ENCODE peak calls at places on chromosome 1, in four cellular contexts. M is stomach, S is transverse colon, U is breast epithelium. A is an unnamed sample.
A peak's percentile ranks its signal among the peaks of the same experiment; 100 is the strongest.

GRCh38 chr1:201678264-201679101 is 139.6 kb downstream of the NAV1 start:
- DNase-seq in U (no peak), M (peak; percentile 49), S (no peak), A (no peak)

GRCh38 chr1:210516675-210517459 is 188.2 kb downstream of the HHAT start:
- DNase-seq in M (no peak), S (no peak), U (no peak), A (no peak)

GRCh38 chr1:114234408-114235119 is 80.9 kb upstream of the SYT6 start:
- DNase-seq in U (no peak), S (peak; percentile 20), M (no peak), A (no peak)

GRCh38 chr1:32963746-32964460 is 706 bp downstream of the RNF19B start:
- DNase-seq in U (peak; percentile 90), M (peak; percentile 54), S (peak; percentile 72), A (peak; percentile 93)

GRCh38 chr1:33820804-33821203 is 43.1 kb upstream of the HMGB4 start:
- DNase-seq in M (no peak), U (no peak), S (no peak), A (no peak)

GRCh38 chr1:6261615-6261995 is 707 bp upstream of the GPR153 start:
- DNase-seq in M (no peak), S (no peak), U (no peak), A (no peak)

GRCh38 chr1:221394011-221394544 is 347.8 kb downstream of the DUSP10 start:
- DNase-seq in M (no peak), S (no peak), U (no peak), A (no peak)

GRCh38 chr1:44784094-44785026 is 3.6 kb downstream of the BEST4 start:
- DNase-seq in S (peak; percentile 32), M (no peak), U (no peak), A (peak; percentile 88)

GRCh38 chr1:7921766-7922165 is 18.9 kb downstream of the TNFRSF9 start:
- DNase-seq in M (no peak), U (no peak), S (no peak), A (no peak)

GRCh38 chr1:245790441-245790840 is 635.7 kb downstream of the KIF26B start:
- DNase-seq in M (no peak), U (no peak), S (no peak), A (no peak)

GRCh38 chr1:214401666-214402065 is 120.7 kb downstream of the SMYD2 start:
- DNase-seq in S (no peak), U (no peak), M (no peak), A (no peak)

GRCh38 chr1:83673287-83673686 is 325.6 kb downstream of the TTLL7 start:
- DNase-seq in U (no peak), M (no peak), S (no peak), A (no peak)

GRCh38 chr1:90411155-90411554 is 305.9 kb downstream of the BARHL2 start:
- DNase-seq in S (no peak), M (no peak), U (no peak), A (no peak)

GRCh38 chr1:53134961-53135734 is 7.3 kb downstream of the SLC1A7 start:
- DNase-seq in U (no peak), S (peak; percentile 49), M (peak; percentile 64), A (peak; percentile 52)

GRCh38 chr1:178870944-178871343 is at the start of gene ANGPTL1:
- DNase-seq in U (no peak), M (no peak), S (no peak), A (no peak)

GRCh38 chr1:101438359-101438758 is 201.5 kb downstream of the S1PR1 start:
- DNase-seq in S (no peak), U (no peak), M (no peak), A (no peak)

GRCh38 chr1:160777486-160778089 is 18.4 kb upstream of the LY9 start:
- DNase-seq in U (no peak), S (peak; percentile 49), M (peak; percentile 68), A (no peak)

GRCh38 chr1:70264875-70265274 is 43.7 kb downstream of the SRSF11 start:
- DNase-seq in U (no peak), S (no peak), M (no peak), A (no peak)

GRCh38 chr1:59945790-59946189 is 19.2 kb upstream of the CYP2J2 start:
- DNase-seq in S (no peak), U (no peak), M (no peak), A (no peak)
- TF ChIP-seq POLR2AphosphoS5 in S (no peak), U (no peak), M (no peak), A (no peak)

DNA sequence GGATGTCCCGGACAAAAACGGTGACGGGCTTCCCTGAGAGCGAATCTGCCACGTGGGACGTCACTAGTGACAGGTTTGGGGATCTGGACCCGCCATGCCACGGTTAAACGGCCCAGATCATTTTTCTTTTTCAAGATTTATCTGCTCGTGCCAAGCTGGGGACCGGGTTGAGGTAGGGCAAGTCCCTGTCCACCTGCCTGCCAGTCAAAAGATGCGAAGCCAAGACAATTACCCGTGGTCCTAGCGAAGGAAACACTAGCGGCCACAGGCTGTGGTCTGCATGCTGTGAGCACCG is 904 bp upstream of the BATF3 start:
- DNase-seq in U (no peak), S (no peak), M (no peak), A (no peak)
- H3K4me3 ChIP-seq in U (peak overlapping the region; percentile 54), S (peak overlapping the region; percentile 34), M (peak overlapping the region; percentile 51), A (peak overlapping the region; percentile 86)

DNA sequence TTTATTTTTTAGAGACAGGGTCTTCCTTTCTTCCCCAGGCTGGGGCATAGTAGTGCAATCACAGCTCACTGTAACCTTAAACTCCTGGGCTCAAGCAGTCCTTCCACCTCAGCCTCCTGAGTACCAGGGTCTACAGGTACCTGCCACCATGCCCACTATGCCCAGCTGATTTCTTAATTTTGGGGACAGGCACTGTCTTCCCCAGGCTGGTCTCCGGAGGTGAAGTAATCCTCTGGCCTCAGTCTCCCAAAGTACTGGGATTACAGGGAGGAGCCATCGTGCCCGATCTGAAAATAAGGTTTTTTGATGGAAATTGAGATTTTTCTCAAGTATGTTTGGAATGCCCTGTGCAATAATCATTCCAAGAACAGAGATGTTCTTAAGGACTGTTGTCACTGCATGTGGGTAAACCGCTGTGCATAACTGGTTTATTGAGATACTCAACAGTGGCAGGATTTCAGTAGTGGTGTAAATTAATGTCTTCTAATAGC is 934 bp upstream of the MSH4 start:
- DNase-seq in M (no peak), U (no peak), S (no peak), A (no peak)
- TF ChIP-seq POLR2AphosphoS5 in M (no peak), U (no peak), S (peak; percentile 6), A (no peak)

GRCh38 chr1:40664167-40664537 is 1.3 kb downstream of the RIMS3 start:
- DNase-seq in M (no peak), U (no peak), S (no peak), A (no peak)
- H3K4me3 ChIP-seq in M (no peak overlapping the region), U (no peak overlapping the region), S (no peak overlapping the region), A (peak overlapping the region; percentile 90)

DNA sequence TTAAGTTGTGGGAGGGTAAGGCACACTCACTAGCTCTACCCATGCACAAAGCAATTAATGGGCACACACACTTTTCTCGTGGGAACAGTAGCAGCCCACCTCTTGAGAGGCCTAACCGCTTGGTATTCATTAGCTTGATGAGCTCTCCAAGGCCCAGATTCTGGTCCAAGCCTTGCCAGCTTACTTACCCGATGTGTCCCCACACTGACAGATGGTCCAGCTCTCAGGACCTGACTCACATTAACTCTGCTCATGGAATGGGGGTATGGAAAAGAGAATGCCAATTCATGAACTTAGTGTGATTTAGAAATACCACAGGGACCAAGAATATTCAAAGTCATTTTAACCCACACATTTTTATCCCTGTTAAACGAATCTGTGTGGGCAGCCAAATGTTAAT is 106.8 kb upstream of the CACHD1 start:
- DNase-seq in M (no peak), S (no peak), U (no peak), A (no peak)
- TF ChIP-seq POLR2AphosphoS5 in M (no peak), S (no peak), U (no peak), A (no peak)

GRCh38 chr1:226549937-226550670 is 1.5 kb downstream of the STUM start:
- DNase-seq in S (peak; percentile 59), U (peak; percentile 33), M (peak; percentile 68), A (no peak)
- H3K4me3 ChIP-seq in S (peak overlapping the region; percentile 43), U (peak overlapping the region; percentile 49), M (peak overlapping the region; percentile 54), A (peak overlapping the region; percentile 8)

GRCh38 chr1:203692565-203693470 is 66.2 kb downstream of the ATP2B4 start:
- DNase-seq in M (peak; percentile 65), S (peak; percentile 75), U (peak; percentile 83), A (no peak)
- TF ChIP-seq POLR2AphosphoS5 in M (peak; percentile 65), S (peak; percentile 73), U (peak; percentile 35), A (peak; percentile 68)

GRCh38 chr1:232123775-232124659 is 497.4 kb downstream of the DISC1 start:
- DNase-seq in S (no peak), M (no peak), U (no peak), A (no peak)
- H3K4me3 ChIP-seq in S (no peak overlapping the region), M (no peak overlapping the region), U (no peak overlapping the region), A (no peak overlapping the region)